ENCODE peak calls at places on chromosome 18, in five cellular contexts. One of them, this sample, is unnamed.
A peak's percentile ranks its signal among the peaks of the same experiment; 100 is the strongest.

GRCh38 chr18:28112056-28112470 is 64.9 kb downstream of the CDH2 start:
- DNase-seq in GM10248: no peak
- DNase-seq in GM20000: no peak
- DNase-seq in ovary: no peak
- DNase-seq in foreskin fibroblast: peak; percentile 83
- DNase-seq in this sample: no peak

GRCh38 chr18:59662008-59662701 is 35.1 kb downstream of the CCBE1 start:
- DNase-seq in GM10248: no peak
- DNase-seq in ovary: no peak
- DNase-seq in foreskin fibroblast: peak; percentile 67
- DNase-seq in GM20000: no peak
- DNase-seq in this sample: no peak

GRCh38 chr18:56124186-56124585 is 514.2 kb downstream of the TXNL1 start:
- DNase-seq in GM10248: no peak
- DNase-seq in ovary: no peak
- DNase-seq in foreskin fibroblast: peak; percentile 80
- DNase-seq in GM20000: no peak
- DNase-seq in this sample: no peak

GRCh38 chr18:49892148-49892924 is 79.0 kb upstream of the ACAA2 start:
- DNase-seq in foreskin fibroblast: peak; percentile 9
- DNase-seq in ovary: no peak
- DNase-seq in GM20000: no peak
- DNase-seq in GM10248: no peak
- DNase-seq in this sample: no peak

GRCh38 chr18:35513181-35513932 is 15.6 kb upstream of the INO80C start:
- DNase-seq in ovary: no peak
- DNase-seq in GM10248: no peak
- DNase-seq in foreskin fibroblast: peak; percentile 72
- DNase-seq in GM20000: no peak
- DNase-seq in this sample: no peak

GRCh38 chr18:22817844-22818243 is 115.3 kb upstream of the RBBP8 start:
- DNase-seq in GM10248: no peak
- DNase-seq in ovary: no peak
- DNase-seq in foreskin fibroblast: no peak
- DNase-seq in GM20000: no peak
- DNase-seq in this sample: no peak

GRCh38 chr18:70454705-70455322 is 166.0 kb downstream of the SOCS6 start:
- DNase-seq in foreskin fibroblast: peak; percentile 87
- DNase-seq in ovary: no peak
- DNase-seq in GM20000: peak; percentile 62
- DNase-seq in GM10248: peak; percentile 54
- DNase-seq in this sample: peak; percentile 54

GRCh38 chr18:60984496-60984895 is 348.7 kb upstream of the CDH20 start:
- DNase-seq in ovary: no peak
- DNase-seq in GM20000: no peak
- DNase-seq in GM10248: no peak
- DNase-seq in foreskin fibroblast: peak; percentile 30
- DNase-seq in this sample: no peak

GRCh38 chr18:57759650-57760049 is 43.5 kb downstream of the ATP8B1 start:
- DNase-seq in GM20000: no peak
- DNase-seq in ovary: no peak
- DNase-seq in GM10248: no peak
- DNase-seq in foreskin fibroblast: no peak
- DNase-seq in this sample: no peak

GRCh38 chr18:8629602-8630001 is 20.4 kb downstream of the RAB12 start:
- DNase-seq in ovary: no peak
- DNase-seq in GM10248: no peak
- DNase-seq in foreskin fibroblast: no peak
- DNase-seq in GM20000: no peak
- DNase-seq in this sample: no peak

GRCh38 chr18:36446059-36446458 is 148.5 kb downstream of the FHOD3 start:
- DNase-seq in GM20000: no peak
- DNase-seq in foreskin fibroblast: no peak
- DNase-seq in ovary: no peak
- DNase-seq in GM10248: no peak
- DNase-seq in this sample: no peak

GRCh38 chr18:36420826-36421225 is 123.3 kb downstream of the FHOD3 start:
- DNase-seq in ovary: no peak
- DNase-seq in GM10248: no peak
- DNase-seq in foreskin fibroblast: peak; percentile 14
- DNase-seq in GM20000: no peak
- DNase-seq in this sample: no peak

GRCh38 chr18:77068321-77068841 is 64.2 kb downstream of the MBP start:
- DNase-seq in GM10248: no peak
- DNase-seq in foreskin fibroblast: peak; percentile 73
- DNase-seq in ovary: no peak
- DNase-seq in GM20000: no peak
- DNase-seq in this sample: no peak

GRCh38 chr18:63073481-63073880 is 246.1 kb downstream of the BCL2 start:
- DNase-seq in foreskin fibroblast: no peak
- DNase-seq in GM10248: peak; percentile 69
- DNase-seq in GM20000: peak; percentile 60
- DNase-seq in ovary: no peak
- DNase-seq in this sample: peak; percentile 69

GRCh38 chr18:62876828-62877227 is 161.5 kb downstream of the PHLPP1 start:
- DNase-seq in GM20000: no peak
- DNase-seq in foreskin fibroblast: no peak
- DNase-seq in GM10248: no peak
- DNase-seq in ovary: no peak
- DNase-seq in this sample: no peak

GRCh38 chr18:45519881-45520280 is 95.4 kb upstream of the SLC14A2 start:
- DNase-seq in foreskin fibroblast: no peak
- DNase-seq in GM10248: no peak
- DNase-seq in GM20000: no peak
- DNase-seq in ovary: no peak
- DNase-seq in this sample: no peak

GRCh38 chr18:48982269-48982668 is 31.5 kb upstream of the SMAD7 start:
- DNase-seq in foreskin fibroblast: no peak
- DNase-seq in ovary: no peak
- DNase-seq in GM10248: no peak
- DNase-seq in GM20000: no peak
- DNase-seq in this sample: no peak

GRCh38 chr18:267380-267687 is 513 bp downstream of the THOC1 start:
- DNase-seq in ovary: no peak
- DNase-seq in GM10248: no peak
- DNase-seq in foreskin fibroblast: no peak
- DNase-seq in GM20000: no peak
- DNase-seq in this sample: no peak

GRCh38 chr18:52288403-52289004 is 51.5 kb upstream of the DCC start:
- DNase-seq in ovary: no peak
- DNase-seq in GM10248: peak; percentile 26
- DNase-seq in GM20000: peak; percentile 32
- DNase-seq in foreskin fibroblast: peak; percentile 31
- DNase-seq in this sample: peak; percentile 10

GRCh38 chr18:56283346-56283745 is 355.0 kb downstream of the TXNL1 start:
- DNase-seq in GM10248: no peak
- DNase-seq in foreskin fibroblast: no peak
- DNase-seq in ovary: no peak
- DNase-seq in GM20000: no peak
- DNase-seq in this sample: no peak

GRCh38 chr18:2515908-2516625 is 55.2 kb downstream of the METTL4 start:
- DNase-seq in GM20000: peak; percentile 7
- DNase-seq in GM10248: no peak
- DNase-seq in foreskin fibroblast: peak; percentile 97
- DNase-seq in ovary: no peak
- DNase-seq in this sample: no peak

GRCh38 chr18:9581667-9582066 is 32.7 kb downstream of the PPP4R1 start:
- DNase-seq in GM20000: no peak
- DNase-seq in foreskin fibroblast: no peak
- DNase-seq in GM10248: no peak
- DNase-seq in ovary: no peak
- DNase-seq in this sample: no peak

GRCh38 chr18:49520661-49521145 is 33.7 kb upstream of the C18orf32 start:
- DNase-seq in foreskin fibroblast: peak; percentile 68
- DNase-seq in ovary: no peak
- DNase-seq in GM20000: no peak
- DNase-seq in GM10248: no peak
- DNase-seq in this sample: no peak

GRCh38 chr18:2009957-2010697 is 561.2 kb downstream of the METTL4 start:
- DNase-seq in ovary: no peak
- DNase-seq in GM20000: no peak
- DNase-seq in foreskin fibroblast: no peak
- DNase-seq in GM10248: no peak
- DNase-seq in this sample: no peak

GRCh38 chr18:48920408-48921038 is 30.2 kb downstream of the SMAD7 start:
- DNase-seq in GM20000: no peak
- DNase-seq in foreskin fibroblast: no peak
- DNase-seq in ovary: peak; percentile 15
- DNase-seq in GM10248: no peak
- DNase-seq in this sample: no peak

GRCh38 chr18:71450258-71450657 is 1093.9 kb downstream of the CBLN2 start:
- DNase-seq in foreskin fibroblast: no peak
- DNase-seq in ovary: no peak
- DNase-seq in GM20000: no peak
- DNase-seq in GM10248: no peak
- DNase-seq in this sample: no peak

GRCh38 chr18:74522635-74523548 is 11.4 kb upstream of the CNDP1 start:
- DNase-seq in ovary: no peak
- DNase-seq in GM20000: no peak
- DNase-seq in GM10248: no peak
- DNase-seq in foreskin fibroblast: no peak
- DNase-seq in this sample: no peak

GRCh38 chr18:23968638-23969037 is 45.9 kb upstream of the TTC39C start:
- DNase-seq in GM10248: no peak
- DNase-seq in foreskin fibroblast: no peak
- DNase-seq in ovary: no peak
- DNase-seq in GM20000: no peak
- DNase-seq in this sample: no peak

GRCh38 chr18:23964282-23965238 is 50.0 kb upstream of the TTC39C start:
- DNase-seq in GM10248: no peak
- DNase-seq in ovary: no peak
- DNase-seq in foreskin fibroblast: no peak
- DNase-seq in GM20000: no peak
- DNase-seq in this sample: no peak

GRCh38 chr18:23966909-23967308 is 47.6 kb upstream of the TTC39C start:
- DNase-seq in foreskin fibroblast: no peak
- DNase-seq in GM10248: no peak
- DNase-seq in GM20000: no peak
- DNase-seq in ovary: no peak
- DNase-seq in this sample: no peak

GRCh38 chr18:23967321-23968089 is 47.0 kb upstream of the TTC39C start:
- DNase-seq in GM20000: no peak
- DNase-seq in ovary: no peak
- DNase-seq in foreskin fibroblast: no peak
- DNase-seq in GM10248: no peak
- DNase-seq in this sample: no peak

GRCh38 chr18:23963443-23964185 is 50.9 kb upstream of the TTC39C start:
- DNase-seq in GM10248: no peak
- DNase-seq in ovary: no peak
- DNase-seq in GM20000: no peak
- DNase-seq in foreskin fibroblast: no peak
- DNase-seq in this sample: no peak
- TF ChIP-seq CTCF in GM10248: no peak
- TF ChIP-seq CTCF in ovary: no peak
- TF ChIP-seq CTCF in GM20000: peak; percentile 3
- TF ChIP-seq CTCF in foreskin fibroblast: no peak
- TF ChIP-seq CTCF in this sample: peak; percentile 9

DNA sequence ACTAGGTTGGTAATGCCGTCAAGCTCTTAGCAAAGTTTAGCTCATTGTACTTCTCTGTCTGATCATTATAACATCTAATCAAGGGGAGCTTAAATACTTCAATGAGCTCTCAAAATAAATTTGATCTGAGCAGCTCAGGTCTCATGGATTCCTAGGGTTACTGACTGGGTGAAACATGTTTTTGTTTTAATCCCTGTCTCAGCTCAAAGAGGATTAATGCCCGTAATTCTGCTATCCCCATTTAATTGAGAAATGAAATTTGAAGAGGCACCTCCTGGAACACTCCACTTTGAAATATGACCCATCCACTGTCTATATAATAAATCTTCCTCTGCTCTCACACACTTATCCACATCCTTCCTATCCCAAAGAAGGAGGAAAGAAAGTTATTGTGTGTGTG is 2082.5 kb upstream of the PIK3C3 start:
- DNase-seq in GM20000: no peak
- DNase-seq in foreskin fibroblast: no peak
- DNase-seq in ovary: no peak
- DNase-seq in GM10248: no peak
- DNase-seq in this sample: no peak
- TF ChIP-seq CTCF in GM20000: no peak
- TF ChIP-seq CTCF in foreskin fibroblast: no peak
- TF ChIP-seq CTCF in ovary: no peak
- TF ChIP-seq CTCF in GM10248: no peak
- TF ChIP-seq CTCF in this sample: no peak

GRCh38 chr18:42137671-42138375 is 182.8 kb downstream of the PIK3C3 start:
- DNase-seq in GM10248: no peak
- DNase-seq in GM20000: no peak
- DNase-seq in ovary: no peak
- DNase-seq in foreskin fibroblast: no peak
- DNase-seq in this sample: no peak

DNA sequence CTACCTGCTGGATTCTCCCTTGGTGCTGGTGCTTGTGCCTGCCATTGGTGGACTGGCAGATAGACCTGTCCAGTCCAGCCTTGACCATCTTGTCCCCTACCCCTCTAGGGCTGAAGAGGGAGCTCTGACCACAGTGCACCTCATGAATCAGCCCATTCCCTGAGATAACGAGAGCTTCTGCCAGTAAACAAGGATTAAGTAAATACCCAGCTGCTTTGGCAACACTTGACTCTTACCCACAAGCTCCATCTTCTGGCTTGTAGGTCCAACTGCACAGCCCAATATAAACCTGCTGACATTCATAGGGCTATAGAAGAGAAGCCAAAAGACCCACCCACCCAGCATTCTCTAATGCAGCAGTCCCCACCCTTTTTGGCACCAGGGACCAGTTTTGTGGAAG is 186.4 kb downstream of the PIK3C3 start:
- DNase-seq in ovary: no peak
- DNase-seq in GM20000: no peak
- DNase-seq in GM10248: no peak
- DNase-seq in foreskin fibroblast: no peak
- DNase-seq in this sample: no peak
- TF ChIP-seq CTCF in ovary: no peak
- TF ChIP-seq CTCF in GM20000: no peak
- TF ChIP-seq CTCF in GM10248: no peak
- TF ChIP-seq CTCF in foreskin fibroblast: no peak
- TF ChIP-seq CTCF in this sample: peak; percentile 17

DNA sequence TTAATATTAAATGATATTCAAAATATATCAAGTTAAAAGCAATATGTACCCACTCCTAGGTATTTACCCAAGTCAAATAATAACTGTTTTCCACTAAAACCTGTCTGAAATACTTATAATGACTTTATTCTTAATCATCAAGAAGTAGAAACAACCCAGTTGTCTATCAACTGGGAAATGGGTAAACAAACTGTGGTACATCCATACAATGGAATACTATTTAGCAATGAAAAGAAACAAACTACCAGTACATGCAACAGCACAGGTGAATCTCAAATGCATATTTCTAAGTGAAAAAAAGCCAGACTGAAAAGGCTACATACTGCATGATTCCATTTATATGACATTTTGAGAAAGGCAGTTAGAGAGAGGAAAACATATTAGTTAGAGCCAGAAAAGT is 559.9 kb downstream of the MBD2 start:
- DNase-seq in ovary: no peak
- DNase-seq in foreskin fibroblast: no peak
- DNase-seq in GM20000: no peak
- DNase-seq in GM10248: no peak
- DNase-seq in this sample: no peak
- TF ChIP-seq CTCF in ovary: no peak
- TF ChIP-seq CTCF in foreskin fibroblast: no peak
- TF ChIP-seq CTCF in GM20000: no peak
- TF ChIP-seq CTCF in GM10248: no peak
- TF ChIP-seq CTCF in this sample: no peak